ENCODE peak calls at places on chromosomes 5 and 9, in eight cellular contexts. One of them, this sample, is unnamed.

GRCh38 chr9:108080285-108080684 is 590.7 kb upstream of the KLF4 start:
- DNase-seq in substantia nigra: no peak
- DNase-seq in ecto neural progenitor cell: no peak
- DNase-seq in ACHN: no peak
- DNase-seq in SHP77: no peak
- DNase-seq in fibroblast of lung: no peak
- DNase-seq in germinal center: no peak
- DNase-seq in mammary epithelial cell: no peak
- DNase-seq in this sample: no peak

GRCh38 chr9:19379697-19380046 is 364 bp downstream of the RPS6 start:
- DNase-seq in substantia nigra: peak; percentile 69
- DNase-seq in ecto neural progenitor cell: no peak
- DNase-seq in ACHN: peak; percentile 24
- DNase-seq in SHP77: no peak
- DNase-seq in fibroblast of lung: no peak
- DNase-seq in germinal center: peak; percentile 17
- DNase-seq in mammary epithelial cell: no peak
- DNase-seq in this sample: no peak

GRCh38 chr9:27176971-27177370 is 67.9 kb downstream of the TEK start:
- DNase-seq in substantia nigra: no peak
- DNase-seq in ecto neural progenitor cell: no peak
- DNase-seq in ACHN: no peak
- DNase-seq in SHP77: no peak
- DNase-seq in fibroblast of lung: peak; percentile 53
- DNase-seq in germinal center: no peak
- DNase-seq in mammary epithelial cell: no peak
- DNase-seq in this sample: no peak

GRCh38 chr5:139910901-139911300 is 115.3 kb downstream of the PSD2 start:
- DNase-seq in substantia nigra: no peak
- DNase-seq in ecto neural progenitor cell: no peak
- DNase-seq in ACHN: no peak
- DNase-seq in SHP77: no peak
- DNase-seq in fibroblast of lung: no peak
- DNase-seq in germinal center: no peak
- DNase-seq in mammary epithelial cell: no peak
- DNase-seq in this sample: no peak

GRCh38 chr9:32264171-32264862 is 120.1 kb upstream of the ACO1 start:
- DNase-seq in substantia nigra: no peak
- DNase-seq in ecto neural progenitor cell: peak; percentile 55
- DNase-seq in ACHN: peak; percentile 6
- DNase-seq in SHP77: no peak
- DNase-seq in fibroblast of lung: peak; percentile 1
- DNase-seq in germinal center: no peak
- DNase-seq in mammary epithelial cell: peak; percentile 29
- DNase-seq in this sample: no peak

GRCh38 chr5:181181650-181182565 is 23.1 kb downstream of the TRIM7 start:
- DNase-seq in substantia nigra: no peak
- DNase-seq in ecto neural progenitor cell: no peak
- DNase-seq in ACHN: peak; percentile 77
- DNase-seq in SHP77: no peak
- DNase-seq in fibroblast of lung: peak; percentile 78
- DNase-seq in germinal center: no peak
- DNase-seq in mammary epithelial cell: peak; percentile 56
- DNase-seq in this sample: no peak

GRCh38 chr9:89470239-89470638 is 27.7 kb downstream of the SEMA4D start:
- DNase-seq in substantia nigra: no peak
- DNase-seq in ecto neural progenitor cell: no peak
- DNase-seq in ACHN: no peak
- DNase-seq in SHP77: no peak
- DNase-seq in fibroblast of lung: peak; percentile 8
- DNase-seq in germinal center: no peak
- DNase-seq in mammary epithelial cell: no peak
- DNase-seq in this sample: no peak

GRCh38 chr5:151195622-151196021 is 28.3 kb downstream of the CCDC69 start:
- DNase-seq in substantia nigra: no peak
- DNase-seq in ecto neural progenitor cell: no peak
- DNase-seq in ACHN: no peak
- DNase-seq in SHP77: no peak
- DNase-seq in fibroblast of lung: peak; percentile 91
- DNase-seq in germinal center: no peak
- DNase-seq in mammary epithelial cell: no peak
- DNase-seq in this sample: no peak

GRCh38 chr5:110218994-110219393 is 507.5 kb downstream of the TMEM232 start:
- DNase-seq in substantia nigra: no peak
- DNase-seq in ecto neural progenitor cell: no peak
- DNase-seq in ACHN: no peak
- DNase-seq in SHP77: no peak
- DNase-seq in fibroblast of lung: no peak
- DNase-seq in germinal center: no peak
- DNase-seq in mammary epithelial cell: no peak
- DNase-seq in this sample: no peak

GRCh38 chr5:93191426-93191825 is 389.6 kb downstream of the NR2F1-AS1 start:
- DNase-seq in substantia nigra: no peak
- DNase-seq in ecto neural progenitor cell: no peak
- DNase-seq in ACHN: no peak
- DNase-seq in SHP77: no peak
- DNase-seq in fibroblast of lung: peak; percentile 32
- DNase-seq in germinal center: no peak
- DNase-seq in mammary epithelial cell: no peak
- DNase-seq in this sample: no peak

GRCh38 chr5:54484219-54484894 is 28.9 kb downstream of the HSPB3 start:
- DNase-seq in substantia nigra: no peak
- DNase-seq in ecto neural progenitor cell: no peak
- DNase-seq in ACHN: no peak
- DNase-seq in SHP77: no peak
- DNase-seq in fibroblast of lung: no peak
- DNase-seq in germinal center: no peak
- DNase-seq in mammary epithelial cell: no peak
- DNase-seq in this sample: no peak

GRCh38 chr9:76634356-76635054 is 129.7 kb upstream of the PCA3 start:
- DNase-seq in substantia nigra: no peak
- DNase-seq in ecto neural progenitor cell: no peak
- DNase-seq in ACHN: no peak
- DNase-seq in SHP77: no peak
- DNase-seq in fibroblast of lung: peak; percentile 79
- DNase-seq in germinal center: no peak
- DNase-seq in mammary epithelial cell: peak; percentile 63
- DNase-seq in this sample: no peak

GRCh38 chr5:131789765-131790164 is 7.1 kb downstream of the FNIP1 start:
- DNase-seq in substantia nigra: no peak
- DNase-seq in ecto neural progenitor cell: no peak
- DNase-seq in ACHN: no peak
- DNase-seq in SHP77: no peak
- DNase-seq in fibroblast of lung: no peak
- DNase-seq in germinal center: no peak
- DNase-seq in mammary epithelial cell: no peak
- DNase-seq in this sample: no peak

GRCh38 chr5:98402130-98402529 is 371.3 kb upstream of the RGMB start:
- DNase-seq in substantia nigra: no peak
- DNase-seq in ecto neural progenitor cell: no peak
- DNase-seq in ACHN: no peak
- DNase-seq in SHP77: no peak
- DNase-seq in fibroblast of lung: no peak
- DNase-seq in germinal center: no peak
- DNase-seq in mammary epithelial cell: peak; percentile 23
- DNase-seq in this sample: no peak

GRCh38 chr5:1245901-1246576 is 20.9 kb downstream of the SLC6A18 start:
- DNase-seq in substantia nigra: no peak
- DNase-seq in ecto neural progenitor cell: no peak
- DNase-seq in ACHN: no peak
- DNase-seq in SHP77: no peak
- DNase-seq in fibroblast of lung: no peak
- DNase-seq in germinal center: no peak
- DNase-seq in mammary epithelial cell: no peak
- DNase-seq in this sample: no peak

GRCh38 chr5:160363122-160363521 is 7.3 kb downstream of the C1QTNF2 start:
- DNase-seq in substantia nigra: no peak
- DNase-seq in ecto neural progenitor cell: no peak
- DNase-seq in ACHN: no peak
- DNase-seq in SHP77: no peak
- DNase-seq in fibroblast of lung: no peak
- DNase-seq in germinal center: no peak
- DNase-seq in mammary epithelial cell: no peak
- DNase-seq in this sample: no peak

GRCh38 chr9:84500859-84501258 is 160.3 kb upstream of the SLC28A3 start:
- DNase-seq in substantia nigra: no peak
- DNase-seq in ecto neural progenitor cell: no peak
- DNase-seq in ACHN: no peak
- DNase-seq in SHP77: no peak
- DNase-seq in fibroblast of lung: no peak
- DNase-seq in germinal center: no peak
- DNase-seq in mammary epithelial cell: no peak
- DNase-seq in this sample: no peak

GRCh38 chr5:146091881-146092280 is 13.5 kb downstream of the PLAC8L1 start:
- DNase-seq in substantia nigra: no peak
- DNase-seq in ecto neural progenitor cell: no peak
- DNase-seq in ACHN: no peak
- DNase-seq in SHP77: no peak
- DNase-seq in fibroblast of lung: no peak
- DNase-seq in germinal center: no peak
- DNase-seq in mammary epithelial cell: peak; percentile 51
- DNase-seq in this sample: no peak

GRCh38 chr5:68122929-68123328 is 92.6 kb upstream of the PIK3R1 start:
- DNase-seq in substantia nigra: no peak
- DNase-seq in ecto neural progenitor cell: no peak
- DNase-seq in ACHN: no peak
- DNase-seq in SHP77: no peak
- DNase-seq in fibroblast of lung: no peak
- DNase-seq in germinal center: no peak
- DNase-seq in mammary epithelial cell: no peak
- DNase-seq in this sample: no peak

GRCh38 chr5:128750202-128750601 is 212.2 kb upstream of the FBN2 start:
- DNase-seq in substantia nigra: no peak
- DNase-seq in ecto neural progenitor cell: no peak
- DNase-seq in ACHN: no peak
- DNase-seq in SHP77: no peak
- DNase-seq in fibroblast of lung: no peak
- DNase-seq in germinal center: no peak
- DNase-seq in mammary epithelial cell: no peak
- DNase-seq in this sample: no peak

GRCh38 chr5:58542709-58543108 is 40.2 kb upstream of the RAB3C start:
- DNase-seq in substantia nigra: no peak
- DNase-seq in ecto neural progenitor cell: no peak
- DNase-seq in ACHN: no peak
- DNase-seq in SHP77: peak; percentile 39
- DNase-seq in fibroblast of lung: no peak
- DNase-seq in germinal center: no peak
- DNase-seq in mammary epithelial cell: no peak
- DNase-seq in this sample: no peak

GRCh38 chr5:131635755-131636479 is 888 bp upstream of the RAPGEF6 start:
- DNase-seq in substantia nigra: no peak
- DNase-seq in ecto neural progenitor cell: no peak
- DNase-seq in ACHN: no peak
- DNase-seq in SHP77: peak; percentile 2
- DNase-seq in fibroblast of lung: no peak
- DNase-seq in germinal center: peak; percentile 14
- DNase-seq in mammary epithelial cell: peak; percentile 18
- DNase-seq in this sample: peak; percentile 18

GRCh38 chr5:149510136-149510535 is 41.1 kb downstream of the CSNK1A1 start:
- DNase-seq in substantia nigra: no peak
- DNase-seq in ecto neural progenitor cell: no peak
- DNase-seq in ACHN: no peak
- DNase-seq in SHP77: no peak
- DNase-seq in fibroblast of lung: no peak
- DNase-seq in germinal center: no peak
- DNase-seq in mammary epithelial cell: no peak
- DNase-seq in this sample: no peak

GRCh38 chr5:40481226-40481625 is 198.5 kb upstream of the PTGER4 start:
- DNase-seq in substantia nigra: no peak
- DNase-seq in ecto neural progenitor cell: no peak
- DNase-seq in ACHN: no peak
- DNase-seq in SHP77: no peak
- DNase-seq in fibroblast of lung: no peak
- DNase-seq in germinal center: no peak
- DNase-seq in mammary epithelial cell: peak; percentile 73
- DNase-seq in this sample: no peak

GRCh38 chr5:91956738-91957137 is 573.6 kb upstream of the ARRDC3 start:
- DNase-seq in substantia nigra: no peak
- DNase-seq in ecto neural progenitor cell: no peak
- DNase-seq in ACHN: no peak
- DNase-seq in SHP77: no peak
- DNase-seq in fibroblast of lung: no peak
- DNase-seq in germinal center: no peak
- DNase-seq in mammary epithelial cell: no peak
- DNase-seq in this sample: no peak

GRCh38 chr5:4022991-4023390 is 427.4 kb downstream of the IRX1 start:
- DNase-seq in substantia nigra: no peak
- DNase-seq in ecto neural progenitor cell: no peak
- DNase-seq in ACHN: no peak
- DNase-seq in SHP77: no peak
- DNase-seq in fibroblast of lung: no peak
- DNase-seq in germinal center: no peak
- DNase-seq in mammary epithelial cell: no peak
- DNase-seq in this sample: no peak

GRCh38 chr9:2053883-2054845 is 39.0 kb downstream of the SMARCA2 start:
- DNase-seq in substantia nigra: no peak
- DNase-seq in ecto neural progenitor cell: no peak
- DNase-seq in ACHN: peak; percentile 80
- DNase-seq in SHP77: no peak
- DNase-seq in fibroblast of lung: peak; percentile 70
- DNase-seq in germinal center: peak; percentile 51
- DNase-seq in mammary epithelial cell: peak; percentile 26
- DNase-seq in this sample: peak; percentile 76

GRCh38 chr9:2047144-2047671 is 32.1 kb downstream of the SMARCA2 start:
- DNase-seq in substantia nigra: no peak
- DNase-seq in ecto neural progenitor cell: no peak
- DNase-seq in ACHN: no peak
- DNase-seq in SHP77: no peak
- DNase-seq in fibroblast of lung: no peak
- DNase-seq in germinal center: no peak
- DNase-seq in mammary epithelial cell: no peak
- DNase-seq in this sample: no peak

GRCh38 chr5:131285637-131286399 is 22.0 kb downstream of the CDC42SE2 start:
- DNase-seq in substantia nigra: no peak
- DNase-seq in ecto neural progenitor cell: no peak
- DNase-seq in ACHN: no peak
- DNase-seq in SHP77: no peak
- DNase-seq in fibroblast of lung: no peak
- DNase-seq in germinal center: no peak
- DNase-seq in mammary epithelial cell: no peak
- DNase-seq in this sample: no peak

GRCh38 chr9:128361981-128362646 is 9.1 kb upstream of the URM1 start:
- DNase-seq in substantia nigra: peak; percentile 63
- DNase-seq in ecto neural progenitor cell: peak; percentile 87
- DNase-seq in ACHN: peak; percentile 79
- DNase-seq in SHP77: peak; percentile 83
- DNase-seq in fibroblast of lung: peak; percentile 81
- DNase-seq in germinal center: peak; percentile 76
- DNase-seq in mammary epithelial cell: peak; percentile 72
- DNase-seq in this sample: peak; percentile 55

GRCh38 chr5:73115399-73116051 is 4.8 kb upstream of the TMEM171 start:
- DNase-seq in substantia nigra: no peak
- DNase-seq in ecto neural progenitor cell: no peak
- DNase-seq in ACHN: peak; percentile 62
- DNase-seq in SHP77: no peak
- DNase-seq in fibroblast of lung: peak; percentile 86
- DNase-seq in germinal center: no peak
- DNase-seq in mammary epithelial cell: peak; percentile 67
- DNase-seq in this sample: no peak

GRCh38 chr9:97853844-97854695 is 1.0 kb downstream of the FOXE1 start:
- DNase-seq in substantia nigra: no peak
- DNase-seq in ecto neural progenitor cell: no peak
- DNase-seq in ACHN: peak; percentile 78
- DNase-seq in SHP77: no peak
- DNase-seq in fibroblast of lung: peak; percentile 28
- DNase-seq in germinal center: peak; percentile 66
- DNase-seq in mammary epithelial cell: peak; percentile 57
- DNase-seq in this sample: peak; percentile 68

GRCh38 chr5:79694183-79694582 is 4.5 kb downstream of the CMYA5 start:
- DNase-seq in substantia nigra: no peak
- DNase-seq in ecto neural progenitor cell: no peak
- DNase-seq in ACHN: no peak
- DNase-seq in SHP77: no peak
- DNase-seq in fibroblast of lung: no peak
- DNase-seq in germinal center: no peak
- DNase-seq in mammary epithelial cell: no peak
- DNase-seq in this sample: no peak

GRCh38 chr5:91281409-91281808 is 101.7 kb downstream of the ARRDC3 start:
- DNase-seq in substantia nigra: no peak
- DNase-seq in ecto neural progenitor cell: no peak
- DNase-seq in ACHN: peak; percentile 60
- DNase-seq in SHP77: no peak
- DNase-seq in fibroblast of lung: peak; percentile 69
- DNase-seq in germinal center: no peak
- DNase-seq in mammary epithelial cell: peak; percentile 77
- DNase-seq in this sample: no peak

This sample was measured in GM06990.